ENCODE peak calls at places on chromosomes 6 and 20, in nine cellular contexts. One of them, this sample, is unnamed.

GRCh38 chr6:102766946-102767345 is 1373.4 kb downstream of the GRIK2 start:
- DNase-seq in activated T-cell treated with anti-CD3 and anti-CD28 coated beads, Interleukin-2, amount 50 U/mL, for 48 hours: no peak
- DNase-seq in skeletal muscle cell: peak
- DNase-seq in brain microvascular endothelial cell: peak
- DNase-seq in WTC11: no peak
- DNase-seq in ELR: peak
- DNase-seq in mucosa of gallbladder: no peak
- DNase-seq in MV-4-11: no peak
- DNase-seq in tibial nerve: no peak
- DNase-seq in this sample: no peak

GRCh38 chr6:158737710-158738615 is 81.2 kb downstream of the EZR start:
- DNase-seq in activated T-cell treated with anti-CD3 and anti-CD28 coated beads, Interleukin-2, amount 50 U/mL, for 48 hours: no peak
- DNase-seq in skeletal muscle cell: peak
- DNase-seq in brain microvascular endothelial cell: peak
- DNase-seq in WTC11: no peak
- DNase-seq in ELR: peak
- DNase-seq in mucosa of gallbladder: no peak
- DNase-seq in MV-4-11: peak
- DNase-seq in tibial nerve: no peak
- DNase-seq in this sample: no peak

GRCh38 chr6:89471287-89471867 is 38.4 kb downstream of the ANKRD6 start:
- DNase-seq in activated T-cell treated with anti-CD3 and anti-CD28 coated beads, Interleukin-2, amount 50 U/mL, for 48 hours: no peak
- DNase-seq in skeletal muscle cell: no peak
- DNase-seq in brain microvascular endothelial cell: no peak
- DNase-seq in WTC11: no peak
- DNase-seq in ELR: no peak
- DNase-seq in mucosa of gallbladder: no peak
- DNase-seq in MV-4-11: no peak
- DNase-seq in tibial nerve: no peak
- DNase-seq in this sample: no peak

GRCh38 chr20:22825076-22825475 is 210.0 kb upstream of the SSTR4 start:
- DNase-seq in activated T-cell treated with anti-CD3 and anti-CD28 coated beads, Interleukin-2, amount 50 U/mL, for 48 hours: no peak
- DNase-seq in skeletal muscle cell: peak
- DNase-seq in brain microvascular endothelial cell: peak
- DNase-seq in WTC11: no peak
- DNase-seq in ELR: peak
- DNase-seq in mucosa of gallbladder: no peak
- DNase-seq in MV-4-11: no peak
- DNase-seq in tibial nerve: no peak
- DNase-seq in this sample: no peak

GRCh38 chr20:62020935-62021701 is 44.6 kb downstream of the TAF4 start:
- DNase-seq in activated T-cell treated with anti-CD3 and anti-CD28 coated beads, Interleukin-2, amount 50 U/mL, for 48 hours: no peak
- DNase-seq in skeletal muscle cell: peak
- DNase-seq in brain microvascular endothelial cell: peak
- DNase-seq in WTC11: no peak
- DNase-seq in ELR: no peak
- DNase-seq in mucosa of gallbladder: peak
- DNase-seq in MV-4-11: no peak
- DNase-seq in tibial nerve: peak
- DNase-seq in this sample: peak

GRCh38 chr20:62595491-62595890 is 46.8 kb upstream of the SLCO4A1 start:
- DNase-seq in activated T-cell treated with anti-CD3 and anti-CD28 coated beads, Interleukin-2, amount 50 U/mL, for 48 hours: peak
- DNase-seq in skeletal muscle cell: no peak
- DNase-seq in brain microvascular endothelial cell: peak
- DNase-seq in WTC11: no peak
- DNase-seq in ELR: peak
- DNase-seq in mucosa of gallbladder: peak
- DNase-seq in MV-4-11: no peak
- DNase-seq in tibial nerve: no peak
- DNase-seq in this sample: no peak

GRCh38 chr20:23320317-23320716 is 30.3 kb upstream of the NXT1 start:
- DNase-seq in activated T-cell treated with anti-CD3 and anti-CD28 coated beads, Interleukin-2, amount 50 U/mL, for 48 hours: no peak
- DNase-seq in skeletal muscle cell: no peak
- DNase-seq in brain microvascular endothelial cell: peak
- DNase-seq in WTC11: no peak
- DNase-seq in ELR: peak
- DNase-seq in mucosa of gallbladder: no peak
- DNase-seq in MV-4-11: peak
- DNase-seq in tibial nerve: no peak
- DNase-seq in this sample: no peak

GRCh38 chr6:157985378-157986155 is 3.9 kb downstream of the SYNJ2 start:
- DNase-seq in activated T-cell treated with anti-CD3 and anti-CD28 coated beads, Interleukin-2, amount 50 U/mL, for 48 hours: no peak
- DNase-seq in skeletal muscle cell: no peak
- DNase-seq in brain microvascular endothelial cell: no peak
- DNase-seq in WTC11: no peak
- DNase-seq in ELR: peak
- DNase-seq in mucosa of gallbladder: no peak
- DNase-seq in MV-4-11: no peak
- DNase-seq in tibial nerve: no peak
- DNase-seq in this sample: no peak

GRCh38 chr6:484086-484728 is 92.7 kb downstream of the IRF4 start:
- DNase-seq in activated T-cell treated with anti-CD3 and anti-CD28 coated beads, Interleukin-2, amount 50 U/mL, for 48 hours: peak
- DNase-seq in skeletal muscle cell: no peak
- DNase-seq in brain microvascular endothelial cell: no peak
- DNase-seq in WTC11: no peak
- DNase-seq in ELR: peak
- DNase-seq in mucosa of gallbladder: no peak
- DNase-seq in MV-4-11: no peak
- DNase-seq in tibial nerve: no peak
- DNase-seq in this sample: no peak

GRCh38 chr6:1311400-1312192 is at the start of gene FOXQ1:
- DNase-seq in activated T-cell treated with anti-CD3 and anti-CD28 coated beads, Interleukin-2, amount 50 U/mL, for 48 hours: peak
- DNase-seq in skeletal muscle cell: no peak
- DNase-seq in brain microvascular endothelial cell: no peak
- DNase-seq in WTC11: peak
- DNase-seq in ELR: peak
- DNase-seq in mucosa of gallbladder: peak
- DNase-seq in MV-4-11: no peak
- DNase-seq in tibial nerve: no peak
- DNase-seq in this sample: peak

GRCh38 chr20:1946442-1946761 is 47.5 kb downstream of the PDYN start:
- DNase-seq in activated T-cell treated with anti-CD3 and anti-CD28 coated beads, Interleukin-2, amount 50 U/mL, for 48 hours: no peak
- DNase-seq in skeletal muscle cell: no peak
- DNase-seq in brain microvascular endothelial cell: no peak
- DNase-seq in WTC11: no peak
- DNase-seq in ELR: no peak
- DNase-seq in mucosa of gallbladder: no peak
- DNase-seq in MV-4-11: no peak
- DNase-seq in tibial nerve: no peak
- DNase-seq in this sample: no peak

GRCh38 chr6:157432231-157432630 is 51.2 kb downstream of the ZDHHC14 start:
- DNase-seq in activated T-cell treated with anti-CD3 and anti-CD28 coated beads, Interleukin-2, amount 50 U/mL, for 48 hours: no peak
- DNase-seq in skeletal muscle cell: no peak
- DNase-seq in brain microvascular endothelial cell: no peak
- DNase-seq in WTC11: no peak
- DNase-seq in ELR: no peak
- DNase-seq in mucosa of gallbladder: no peak
- DNase-seq in MV-4-11: no peak
- DNase-seq in tibial nerve: no peak
- DNase-seq in this sample: no peak

GRCh38 chr6:31736026-31736767 is at the start of gene CLIC1:
- DNase-seq in activated T-cell treated with anti-CD3 and anti-CD28 coated beads, Interleukin-2, amount 50 U/mL, for 48 hours: peak
- DNase-seq in skeletal muscle cell: peak
- DNase-seq in brain microvascular endothelial cell: peak
- DNase-seq in WTC11: peak
- DNase-seq in ELR: peak
- DNase-seq in mucosa of gallbladder: peak
- DNase-seq in MV-4-11: peak
- DNase-seq in tibial nerve: peak
- DNase-seq in this sample: peak

GRCh38 chr6:149216459-149216858 is 101.1 kb upstream of the TAB2 start:
- DNase-seq in activated T-cell treated with anti-CD3 and anti-CD28 coated beads, Interleukin-2, amount 50 U/mL, for 48 hours: no peak
- DNase-seq in skeletal muscle cell: no peak
- DNase-seq in brain microvascular endothelial cell: no peak
- DNase-seq in WTC11: no peak
- DNase-seq in ELR: no peak
- DNase-seq in mucosa of gallbladder: no peak
- DNase-seq in MV-4-11: no peak
- DNase-seq in tibial nerve: no peak
- DNase-seq in this sample: no peak

GRCh38 chr6:9266741-9267140 is 831.4 kb upstream of the SLC35B3 start:
- DNase-seq in activated T-cell treated with anti-CD3 and anti-CD28 coated beads, Interleukin-2, amount 50 U/mL, for 48 hours: no peak
- DNase-seq in skeletal muscle cell: no peak
- DNase-seq in brain microvascular endothelial cell: no peak
- DNase-seq in WTC11: no peak
- DNase-seq in ELR: no peak
- DNase-seq in mucosa of gallbladder: no peak
- DNase-seq in MV-4-11: no peak
- DNase-seq in tibial nerve: no peak
- DNase-seq in this sample: no peak

GRCh38 chr6:41626022-41626421 is 12.2 kb upstream of the MDFI start:
- DNase-seq in activated T-cell treated with anti-CD3 and anti-CD28 coated beads, Interleukin-2, amount 50 U/mL, for 48 hours: no peak
- DNase-seq in skeletal muscle cell: no peak
- DNase-seq in brain microvascular endothelial cell: no peak
- DNase-seq in WTC11: no peak
- DNase-seq in ELR: no peak
- DNase-seq in mucosa of gallbladder: no peak
- DNase-seq in MV-4-11: no peak
- DNase-seq in tibial nerve: no peak
- DNase-seq in this sample: no peak